ENCODE peak calls at places on chromosomes 2 and 18, in seven cellular contexts. One of them, this sample, is unnamed.

GRCh38 chr2:238155051-238155760 is 3.6 kb upstream of the ERFE start:
- DNase-seq in AG04450: peak; percentile 83
- DNase-seq in activated naive CD4-positive, alpha-beta T cell: no peak
- DNase-seq in COR-L47: no peak
- DNase-seq in occipital lobe: no peak
- DNase-seq in right atrium auricular region: peak; percentile 71
- DNase-seq in activated CD4-positive, alpha-beta T cell treated with anti-CD3 and anti-CD28 coated beads, Interleukin-2, amount 10 ng/mL, durations not matched to agents 7 days and 5 days: no peak
- DNase-seq in this sample: no peak

GRCh38 chr2:167134381-167135072 is 246.2 kb downstream of the XIRP2 start:
- DNase-seq in AG04450: peak; percentile 50
- DNase-seq in activated naive CD4-positive, alpha-beta T cell: no peak
- DNase-seq in COR-L47: no peak
- DNase-seq in occipital lobe: no peak
- DNase-seq in right atrium auricular region: no peak
- DNase-seq in activated CD4-positive, alpha-beta T cell treated with anti-CD3 and anti-CD28 coated beads, Interleukin-2, amount 10 ng/mL, durations not matched to agents 7 days and 5 days: no peak
- DNase-seq in this sample: no peak

GRCh38 chr2:57943271-57943670 is 103.3 kb upstream of the VRK2 start:
- DNase-seq in AG04450: no peak
- DNase-seq in activated naive CD4-positive, alpha-beta T cell: no peak
- DNase-seq in COR-L47: no peak
- DNase-seq in occipital lobe: no peak
- DNase-seq in right atrium auricular region: no peak
- DNase-seq in activated CD4-positive, alpha-beta T cell treated with anti-CD3 and anti-CD28 coated beads, Interleukin-2, amount 10 ng/mL, durations not matched to agents 7 days and 5 days: no peak
- DNase-seq in this sample: no peak

GRCh38 chr2:237473474-237474453 is 13.3 kb upstream of the MLPH start:
- DNase-seq in AG04450: no peak
- DNase-seq in activated naive CD4-positive, alpha-beta T cell: no peak
- DNase-seq in COR-L47: no peak
- DNase-seq in occipital lobe: peak; percentile 34
- DNase-seq in right atrium auricular region: no peak
- DNase-seq in activated CD4-positive, alpha-beta T cell treated with anti-CD3 and anti-CD28 coated beads, Interleukin-2, amount 10 ng/mL, durations not matched to agents 7 days and 5 days: no peak
- DNase-seq in this sample: peak; percentile 3

GRCh38 chr2:121287146-121287798 is 2.3 kb upstream of the TFCP2L1 start:
- DNase-seq in AG04450: no peak
- DNase-seq in activated naive CD4-positive, alpha-beta T cell: no peak
- DNase-seq in COR-L47: no peak
- DNase-seq in occipital lobe: no peak
- DNase-seq in right atrium auricular region: peak; percentile 59
- DNase-seq in activated CD4-positive, alpha-beta T cell treated with anti-CD3 and anti-CD28 coated beads, Interleukin-2, amount 10 ng/mL, durations not matched to agents 7 days and 5 days: no peak
- DNase-seq in this sample: no peak

GRCh38 chr2:44053052-44053451 is 57.3 kb upstream of the LRPPRC start:
- DNase-seq in AG04450: no peak
- DNase-seq in activated naive CD4-positive, alpha-beta T cell: no peak
- DNase-seq in COR-L47: no peak
- DNase-seq in occipital lobe: no peak
- DNase-seq in right atrium auricular region: no peak
- DNase-seq in activated CD4-positive, alpha-beta T cell treated with anti-CD3 and anti-CD28 coated beads, Interleukin-2, amount 10 ng/mL, durations not matched to agents 7 days and 5 days: no peak
- DNase-seq in this sample: no peak

GRCh38 chr2:64636105-64636873 is 17.4 kb downstream of the SERTAD2 start:
- DNase-seq in AG04450: no peak
- DNase-seq in activated naive CD4-positive, alpha-beta T cell: no peak
- DNase-seq in COR-L47: no peak
- DNase-seq in occipital lobe: no peak
- DNase-seq in right atrium auricular region: peak; percentile 42
- DNase-seq in activated CD4-positive, alpha-beta T cell treated with anti-CD3 and anti-CD28 coated beads, Interleukin-2, amount 10 ng/mL, durations not matched to agents 7 days and 5 days: peak; percentile 8
- DNase-seq in this sample: no peak

GRCh38 chr2:72144746-72145657 is 2.7 kb downstream of the CYP26B1 start:
- DNase-seq in AG04450: no peak
- DNase-seq in activated naive CD4-positive, alpha-beta T cell: no peak
- DNase-seq in COR-L47: no peak
- DNase-seq in occipital lobe: no peak
- DNase-seq in right atrium auricular region: peak; percentile 68
- DNase-seq in activated CD4-positive, alpha-beta T cell treated with anti-CD3 and anti-CD28 coated beads, Interleukin-2, amount 10 ng/mL, durations not matched to agents 7 days and 5 days: no peak
- DNase-seq in this sample: no peak

GRCh38 chr2:208794288-208794975 is 387.8 kb downstream of the PTH2R start:
- DNase-seq in AG04450: no peak
- DNase-seq in activated naive CD4-positive, alpha-beta T cell: no peak
- DNase-seq in COR-L47: no peak
- DNase-seq in occipital lobe: no peak
- DNase-seq in right atrium auricular region: no peak
- DNase-seq in activated CD4-positive, alpha-beta T cell treated with anti-CD3 and anti-CD28 coated beads, Interleukin-2, amount 10 ng/mL, durations not matched to agents 7 days and 5 days: no peak
- DNase-seq in this sample: no peak

GRCh38 chr2:25690058-25690457 is 16.7 kb upstream of the DTNB start:
- DNase-seq in AG04450: no peak
- DNase-seq in activated naive CD4-positive, alpha-beta T cell: no peak
- DNase-seq in COR-L47: no peak
- DNase-seq in occipital lobe: no peak
- DNase-seq in right atrium auricular region: no peak
- DNase-seq in activated CD4-positive, alpha-beta T cell treated with anti-CD3 and anti-CD28 coated beads, Interleukin-2, amount 10 ng/mL, durations not matched to agents 7 days and 5 days: no peak
- DNase-seq in this sample: no peak

GRCh38 chr2:37268111-37268510 is 36.7 kb downstream of the NDUFAF7 start:
- DNase-seq in AG04450: no peak
- DNase-seq in activated naive CD4-positive, alpha-beta T cell: no peak
- DNase-seq in COR-L47: no peak
- DNase-seq in occipital lobe: no peak
- DNase-seq in right atrium auricular region: no peak
- DNase-seq in activated CD4-positive, alpha-beta T cell treated with anti-CD3 and anti-CD28 coated beads, Interleukin-2, amount 10 ng/mL, durations not matched to agents 7 days and 5 days: no peak
- DNase-seq in this sample: no peak

GRCh38 chr18:9808530-9809241 is 77.1 kb upstream of the TXNDC2 start:
- DNase-seq in AG04450: no peak
- DNase-seq in activated naive CD4-positive, alpha-beta T cell: no peak
- DNase-seq in COR-L47: no peak
- DNase-seq in occipital lobe: peak; percentile 46
- DNase-seq in right atrium auricular region: no peak
- DNase-seq in activated CD4-positive, alpha-beta T cell treated with anti-CD3 and anti-CD28 coated beads, Interleukin-2, amount 10 ng/mL, durations not matched to agents 7 days and 5 days: no peak
- DNase-seq in this sample: no peak

GRCh38 chr2:176642074-176642473 is 372.8 kb downstream of the MTX2 start:
- DNase-seq in AG04450: no peak
- DNase-seq in activated naive CD4-positive, alpha-beta T cell: no peak
- DNase-seq in COR-L47: no peak
- DNase-seq in occipital lobe: no peak
- DNase-seq in right atrium auricular region: no peak
- DNase-seq in activated CD4-positive, alpha-beta T cell treated with anti-CD3 and anti-CD28 coated beads, Interleukin-2, amount 10 ng/mL, durations not matched to agents 7 days and 5 days: no peak
- DNase-seq in this sample: no peak

GRCh38 chr18:52288403-52289004 is 51.5 kb upstream of the DCC start:
- DNase-seq in AG04450: no peak
- DNase-seq in activated naive CD4-positive, alpha-beta T cell: no peak
- DNase-seq in COR-L47: peak; percentile 58
- DNase-seq in occipital lobe: no peak
- DNase-seq in right atrium auricular region: no peak
- DNase-seq in activated CD4-positive, alpha-beta T cell treated with anti-CD3 and anti-CD28 coated beads, Interleukin-2, amount 10 ng/mL, durations not matched to agents 7 days and 5 days: no peak
- DNase-seq in this sample: no peak

GRCh38 chr18:58997811-58998337 is 133.2 kb downstream of the ZNF532 start:
- DNase-seq in AG04450: peak; percentile 44
- DNase-seq in activated naive CD4-positive, alpha-beta T cell: no peak
- DNase-seq in COR-L47: no peak
- DNase-seq in occipital lobe: no peak
- DNase-seq in right atrium auricular region: no peak
- DNase-seq in activated CD4-positive, alpha-beta T cell treated with anti-CD3 and anti-CD28 coated beads, Interleukin-2, amount 10 ng/mL, durations not matched to agents 7 days and 5 days: no peak
- DNase-seq in this sample: no peak

GRCh38 chr2:164178835-164179470 is 442.3 kb downstream of the GRB14 start:
- DNase-seq in AG04450: no peak
- DNase-seq in activated naive CD4-positive, alpha-beta T cell: no peak
- DNase-seq in COR-L47: no peak
- DNase-seq in occipital lobe: no peak
- DNase-seq in right atrium auricular region: no peak
- DNase-seq in activated CD4-positive, alpha-beta T cell treated with anti-CD3 and anti-CD28 coated beads, Interleukin-2, amount 10 ng/mL, durations not matched to agents 7 days and 5 days: no peak
- DNase-seq in this sample: no peak

GRCh38 chr2:40041983-40042382 is 262.9 kb upstream of the THUMPD2 start:
- DNase-seq in AG04450: peak; percentile 80
- DNase-seq in activated naive CD4-positive, alpha-beta T cell: no peak
- DNase-seq in COR-L47: no peak
- DNase-seq in occipital lobe: no peak
- DNase-seq in right atrium auricular region: no peak
- DNase-seq in activated CD4-positive, alpha-beta T cell treated with anti-CD3 and anti-CD28 coated beads, Interleukin-2, amount 10 ng/mL, durations not matched to agents 7 days and 5 days: no peak
- DNase-seq in this sample: no peak

GRCh38 chr2:44715671-44716077 is 225.8 kb upstream of the SIX3 start:
- DNase-seq in AG04450: no peak
- DNase-seq in activated naive CD4-positive, alpha-beta T cell: no peak
- DNase-seq in COR-L47: peak; percentile 66
- DNase-seq in occipital lobe: no peak
- DNase-seq in right atrium auricular region: no peak
- DNase-seq in activated CD4-positive, alpha-beta T cell treated with anti-CD3 and anti-CD28 coated beads, Interleukin-2, amount 10 ng/mL, durations not matched to agents 7 days and 5 days: no peak
- DNase-seq in this sample: no peak

GRCh38 chr18:23283933-23284430 is 148.7 kb downstream of the CABLES1 start:
- DNase-seq in AG04450: no peak
- DNase-seq in activated naive CD4-positive, alpha-beta T cell: no peak
- DNase-seq in COR-L47: no peak
- DNase-seq in occipital lobe: no peak
- DNase-seq in right atrium auricular region: no peak
- DNase-seq in activated CD4-positive, alpha-beta T cell treated with anti-CD3 and anti-CD28 coated beads, Interleukin-2, amount 10 ng/mL, durations not matched to agents 7 days and 5 days: no peak
- DNase-seq in this sample: no peak

GRCh38 chr2:208092093-208092832 is 32.1 kb downstream of the CRYGD start:
- DNase-seq in AG04450: no peak
- DNase-seq in activated naive CD4-positive, alpha-beta T cell: no peak
- DNase-seq in COR-L47: no peak
- DNase-seq in occipital lobe: no peak
- DNase-seq in right atrium auricular region: no peak
- DNase-seq in activated CD4-positive, alpha-beta T cell treated with anti-CD3 and anti-CD28 coated beads, Interleukin-2, amount 10 ng/mL, durations not matched to agents 7 days and 5 days: no peak
- DNase-seq in this sample: no peak